ENCODE peak calls at places on chromosomes 16 and 17, in four cellular contexts. S, G, N and T are unnamed samples.

GRCh38 chr17:74186498-74186897 is 17.0 kb upstream of the RPL38 start:
- DNase-seq in G (no peak), N (no peak), S (no peak), T (no peak)

GRCh38 chr16:87789437-87790277 is 23.9 kb upstream of the KLHDC4 start:
- DNase-seq in S (no peak), G (no peak), N (no peak), T (no peak)

GRCh38 chr16:56202036-56202435 is 10.7 kb downstream of the GNAO1 start:
- DNase-seq in N (no peak), S (no peak), G (no peak), T (no peak)

GRCh38 chr17:44785921-44786320 is 27.1 kb downstream of the ADAM11 start:
- DNase-seq in G (no peak), N (no peak), S (no peak), T (peak; percentile 66)

GRCh38 chr17:49361129-49361901 is 735 bp downstream of the ZNF652 start:
- DNase-seq in S (no peak), G (peak; percentile 46), N (peak; percentile 67), T (peak; percentile 86)

GRCh38 chr16:20084624-20085226 is 11.0 kb upstream of the GPR139 start:
- DNase-seq in S (no peak), G (no peak), N (no peak), T (no peak)

GRCh38 chr16:70687172-70687531 is 1.3 kb upstream of the MTSS2 start:
- DNase-seq in S (no peak), G (peak; percentile 11), N (no peak), T (no peak)

GRCh38 chr17:54944796-54945195 is 23.7 kb downstream of the COX11 start:
- DNase-seq in S (no peak), N (no peak), G (no peak), T (no peak)

GRCh38 chr17:68431661-68432071 is 25.6 kb downstream of the WIPI1 start:
- DNase-seq in G (no peak), N (no peak), S (no peak), T (no peak)

GRCh38 chr17:27499451-27500265 is 43.4 kb downstream of the KSR1 start:
- DNase-seq in N (no peak), S (no peak), G (no peak), T (no peak)

GRCh38 chr17:1484586-1485310 is 7.7 kb downstream of the MYO1C start:
- DNase-seq in S (no peak), G (peak; percentile 64), N (peak; percentile 78), T (peak; percentile 72)

GRCh38 chr16:81564368-81565060 is 119.9 kb downstream of the CMIP start:
- DNase-seq in S (no peak), G (no peak), N (no peak), T (no peak)

GRCh38 chr16:87602821-87603683 is 744 bp downstream of the JPH3 start:
- DNase-seq in N (no peak), G (no peak), S (no peak), T (no peak)

GRCh38 chr17:2709173-2709661 is 2.3 kb downstream of the CLUH start:
- DNase-seq in S (no peak), N (peak; percentile 86), G (no peak), T (peak; percentile 87)

GRCh38 chr17:732788-733720 is 658 bp downstream of the TLCD3A start:
- DNase-seq in N (peak; percentile 48), G (peak; percentile 31), S (no peak), T (peak; percentile 40)

GRCh38 chr17:45131616-45132301 is 556 bp downstream of the PLCD3 start:
- DNase-seq in N (peak; percentile 64), G (peak; percentile 70), S (no peak), T (no peak)

GRCh38 chr17:73343168-73343634 is 31.4 kb upstream of the CDC42EP4 start:
- DNase-seq in S (no peak), N (peak; percentile 25), G (peak; percentile 67), T (peak; percentile 62)

GRCh38 chr17:56596741-56597494 is 3.4 kb downstream of the NOG start:
- DNase-seq in S (no peak), G (no peak), N (no peak), T (no peak)

GRCh38 chr17:39132192-39132600 is 19.2 kb downstream of the PLXDC1 start:
- DNase-seq in G (peak; percentile 34), N (no peak), S (no peak), T (no peak)

GRCh38 chr17:82237083-82237745 is 8.4 kb downstream of the SLC16A3 start:
- DNase-seq in N (peak; percentile 13), G (peak; percentile 16), S (no peak), T (peak; percentile 82)

GRCh38 chr17:82235775-82236141 is 6.9 kb downstream of the SLC16A3 start:
- DNase-seq in N (peak; percentile 11), G (peak; percentile 18), S (no peak), T (peak; percentile 87)

GRCh38 chr17:82234211-82235055 is 5.6 kb downstream of the SLC16A3 start:
- DNase-seq in S (no peak), G (peak; percentile 18), N (no peak), T (no peak)

GRCh38 chr17:82236142-82236971 is 7.5 kb downstream of the SLC16A3 start:
- DNase-seq in S (no peak), G (peak; percentile 67), N (peak; percentile 72), T (peak; percentile 89)

GRCh38 chr17:82235056-82235774 is 6.4 kb downstream of the SLC16A3 start:
- DNase-seq in S (no peak), N (no peak), G (peak; percentile 9), T (peak; percentile 73)
- H3K4me1 ChIP-seq in S (peaks cover 35% of the 10 kb centered on the region), N (peaks cover 61% of the 10 kb centered on the region), G (peaks cover 94% of the 10 kb centered on the region), T (peaks cover 100% of the 10 kb centered on the region)

DNA sequence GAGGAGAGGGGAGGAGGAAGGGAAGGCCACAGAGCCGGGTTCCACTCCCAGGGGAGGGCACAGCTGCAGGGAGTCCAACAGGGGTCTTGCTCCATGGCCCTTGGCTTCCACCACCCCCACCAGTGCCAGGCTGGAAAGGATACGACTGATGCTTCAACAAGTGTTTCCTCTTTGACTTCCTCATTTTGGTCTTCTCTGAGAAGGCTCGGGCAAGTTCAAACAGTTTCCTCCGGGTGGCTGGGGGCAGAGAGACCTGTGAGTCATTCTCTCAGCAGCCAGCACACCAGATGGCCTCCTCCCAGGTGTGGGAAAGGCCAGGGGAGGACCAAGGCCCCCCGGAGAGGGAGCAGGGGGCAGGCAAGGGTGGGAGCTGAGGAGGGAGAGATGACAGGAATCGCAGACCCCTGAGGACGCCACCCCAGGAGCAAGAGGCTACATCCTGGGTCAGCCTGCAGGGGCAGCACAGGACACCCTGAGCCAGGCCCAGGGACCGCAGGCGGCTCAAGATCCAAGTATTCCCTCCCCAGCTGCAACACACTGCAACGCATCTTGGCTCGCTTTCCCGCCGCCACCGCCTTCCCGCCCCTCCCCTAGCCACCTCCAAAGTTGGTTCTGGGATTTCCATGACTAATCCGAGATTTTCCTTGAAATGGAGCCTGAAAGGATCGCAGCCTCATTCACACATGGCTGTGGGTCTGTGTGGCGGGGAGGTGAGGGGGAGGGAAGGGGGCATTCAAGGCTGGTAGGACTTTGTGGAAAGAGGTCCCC is 18.3 kb upstream of the MRPS23 start:
- DNase-seq in G (peak; percentile 79), N (peak; percentile 35), S (peak; percentile 70), T (no peak)
- H3K4me1 ChIP-seq in G (peaks cover 50% of the 10 kb centered on the region), N (peaks cover 9% of the 10 kb centered on the region), S (peaks cover 41% of the 10 kb centered on the region), T (peaks cover 21% of the 10 kb centered on the region)

DNA sequence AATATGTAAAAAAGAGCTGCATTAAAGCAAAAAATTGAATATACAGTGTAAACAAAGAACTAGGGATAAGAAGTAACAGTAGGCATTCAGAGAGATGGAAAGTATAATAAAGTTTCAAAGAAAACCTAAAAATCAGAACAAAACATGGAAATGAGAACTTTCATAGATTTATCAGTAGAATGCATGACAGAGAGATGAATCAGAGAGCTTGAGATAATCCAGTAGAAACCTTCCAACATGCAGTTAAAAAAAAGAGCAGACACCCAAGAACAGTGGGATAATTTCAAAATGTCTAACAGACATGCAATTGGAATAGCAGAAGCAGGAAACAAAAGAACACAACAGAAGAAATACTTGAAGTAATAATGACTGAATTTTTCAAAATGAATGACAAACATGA is 1384.2 kb downstream of the CDH11 start:
- DNase-seq in S (no peak), N (no peak), G (no peak), T (no peak)
- H3K4me1 ChIP-seq in S (no peaks in the 10 kb centered on the region), N (no peaks in the 10 kb centered on the region), G (no peaks in the 10 kb centered on the region), T (no peaks in the 10 kb centered on the region)

GRCh38 chr16:85614338-85615013 is 1.4 kb downstream of the GSE1 start:
- DNase-seq in N (no peak), G (no peak), S (no peak), T (no peak)
- H3K4me1 ChIP-seq in N (peaks cover 47% of the 10 kb centered on the region), G (peaks cover 78% of the 10 kb centered on the region), S (peaks cover 41% of the 10 kb centered on the region), T (peaks cover 56% of the 10 kb centered on the region)

GRCh38 chr16:12868788-12869187 is 32.6 kb upstream of the SHISA9 start:
- DNase-seq in G (no peak), N (no peak), S (no peak), T (no peak)
- H3K4me1 ChIP-seq in G (no peaks in the 10 kb centered on the region), N (no peaks in the 10 kb centered on the region), S (no peaks in the 10 kb centered on the region), T (no peaks in the 10 kb centered on the region)

GRCh38 chr17:59366040-59366757 is 34.7 kb downstream of the YPEL2 start:
- DNase-seq in N (peak; percentile 24), S (no peak), G (no peak), T (no peak)

GRCh38 chr17:59367657-59368045 is 36.2 kb downstream of the YPEL2 start:
- DNase-seq in G (no peak), N (no peak), S (no peak), T (no peak)

GRCh38 chr17:59366773-59367656 is 35.6 kb downstream of the YPEL2 start:
- DNase-seq in S (no peak), N (peak; percentile 81), G (no peak), T (peak; percentile 68)

GRCh38 chr17:59369026-59369724 is 37.7 kb downstream of the YPEL2 start:
- DNase-seq in G (no peak), N (no peak), S (no peak), T (no peak)

DNA sequence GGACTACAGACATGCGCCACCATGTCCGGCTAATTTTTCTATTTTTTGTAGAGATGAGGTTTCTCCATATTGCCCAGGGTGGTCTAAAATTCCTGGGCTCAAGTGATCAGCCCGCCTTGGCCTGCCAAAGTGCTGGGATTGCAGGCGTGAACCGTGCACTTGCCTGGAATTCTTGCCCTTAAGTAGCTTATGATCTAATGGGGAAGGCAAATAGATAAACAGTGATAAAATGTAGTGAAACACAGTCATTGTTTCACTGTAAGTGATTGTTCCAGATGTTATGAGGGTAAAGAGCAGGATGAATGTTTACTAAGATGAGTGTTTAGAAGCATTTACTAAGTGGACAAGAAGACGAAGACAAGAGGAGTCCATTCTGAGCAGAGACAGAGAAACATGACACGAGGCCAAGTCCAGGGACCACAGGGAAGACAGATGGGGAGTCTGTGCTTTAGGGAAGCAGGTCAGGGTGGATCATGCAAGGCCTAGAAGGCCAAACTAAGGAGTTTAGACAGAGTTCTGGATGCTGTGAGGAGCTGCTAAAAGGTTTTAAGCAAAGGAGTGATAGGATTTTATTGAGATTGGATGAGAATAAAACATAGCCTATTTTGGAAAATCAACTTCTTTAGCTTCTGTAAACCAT is 36.9 kb downstream of the YPEL2 start:
- DNase-seq in S (no peak), N (no peak), G (no peak), T (no peak)
- H3K4me1 ChIP-seq in S (peaks cover 93% of the 10 kb centered on the region), N (peaks cover 79% of the 10 kb centered on the region), G (peaks cover 99% of the 10 kb centered on the region), T (peaks cover 50% of the 10 kb centered on the region)